ENCODE peak calls at places on chromosomes 7 and 10, in eight cellular contexts. A is spleen, Y is choroid plexus epithelial cell, H is thoracic aorta, R is kidney, Z is body of pancreas, X is BE2C, M is fibroblast of lung. V is an unnamed sample.

GRCh38 chr10:14259696-14260595 is 70.8 kb downstream of the FRMD4A start:
- DNase-seq in R (no peak), A (no peak), M (peak), X (no peak), H (no peak), Y (peak), Z (peak), V (no peak)

GRCh38 chr10:48535416-48536225 is 69.3 kb downstream of the ARHGAP22 start:
- DNase-seq in H (no peak), Y (no peak), A (peak), R (no peak), X (no peak), M (no peak), Z (no peak), V (no peak)

GRCh38 chr10:132175907-132176581 is 10.7 kb upstream of the DPYSL4 start:
- DNase-seq in Y (no peak), A (peak), R (peak), M (no peak), H (no peak), Z (no peak), X (peak), V (no peak)

GRCh38 chr7:30173058-30173897 is 38.5 kb downstream of the MTURN start:
- DNase-seq in M (peak), A (no peak), R (peak), Y (peak), X (peak), Z (peak), H (peak), V (peak)

GRCh38 chr7:39621261-39621660 is 2.1 kb upstream of the RALA start:
- DNase-seq in R (no peak), M (peak), X (no peak), Y (peak), A (no peak), H (no peak), Z (no peak), V (no peak)

GRCh38 chr7:134069187-134069586 is 58.0 kb upstream of the LRGUK start:
- DNase-seq in M (no peak), A (no peak), R (no peak), X (no peak), H (no peak), Z (no peak), Y (no peak), V (no peak)

GRCh38 chr7:2734761-2735571 is 47.0 kb downstream of the AMZ1 start:
- DNase-seq in A (peak), R (peak), Y (no peak), H (no peak), Z (peak), M (no peak), X (no peak), V (no peak)

GRCh38 chr10:14093735-14094484 is 236.8 kb downstream of the FRMD4A start:
- DNase-seq in H (no peak), A (no peak), X (no peak), M (peak), Z (no peak), R (no peak), Y (peak), V (no peak)

GRCh38 chr10:30320248-30320647 is 28.8 kb downstream of the MTPAP start:
- DNase-seq in M (no peak), A (no peak), H (no peak), X (no peak), R (no peak), Z (no peak), Y (no peak), V (no peak)

GRCh38 chr10:101014966-101015581 is 15.5 kb downstream of the LZTS2 start:
- DNase-seq in X (no peak), Y (peak), Z (peak), H (no peak), M (peak), A (no peak), R (no peak), V (no peak)

GRCh38 chr10:110547139-110547761 is 20.2 kb upstream of the SMC3 start:
- DNase-seq in X (no peak), R (no peak), M (peak), A (no peak), Z (no peak), Y (peak), H (no peak), V (no peak)

GRCh38 chr10:105062881-105063280 is 421.8 kb downstream of the SORCS3 start:
- DNase-seq in H (no peak), M (peak), X (no peak), Y (no peak), R (no peak), Z (no peak), A (no peak), V (no peak)

GRCh38 chr10:29329420-29329819 is 40.5 kb downstream of the LYZL1 start:
- DNase-seq in X (no peak), Z (no peak), Y (peak), R (no peak), H (no peak), A (no peak), M (no peak), V (no peak)

GRCh38 chr10:75658915-75659314 is 227.5 kb downstream of the LRMDA start:
- DNase-seq in Y (no peak), M (no peak), R (no peak), X (no peak), A (no peak), Z (no peak), H (no peak), V (no peak)

GRCh38 chr7:132619967-132620366 is 43.7 kb upstream of the PLXNA4 start:
- DNase-seq in Z (no peak), M (no peak), X (no peak), R (no peak), H (no peak), Y (no peak), A (no peak), V (no peak)

GRCh38 chr7:89002942-89003618 is 207.5 kb upstream of the TEX47 start:
- DNase-seq in Y (peak), Z (no peak), M (no peak), X (no peak), H (no peak), R (no peak), A (no peak), V (no peak)

GRCh38 chr10:84008878-84009277 is 130.4 kb upstream of the GHITM start:
- DNase-seq in Z (peak), A (no peak), Y (peak), R (no peak), M (no peak), X (peak), H (no peak), V (no peak)

GRCh38 chr7:122136639-122137253 is 7.3 kb downstream of the AASS start:
- DNase-seq in M (peak), A (no peak), R (no peak), H (no peak), X (no peak), Y (peak), Z (no peak), V (no peak)

GRCh38 chr7:53520841-53521240 is 485.4 kb downstream of the POM121L12 start:
- DNase-seq in M (no peak), X (no peak), R (no peak), H (no peak), Y (no peak), A (no peak), Z (no peak), V (no peak)
- H3K4me3 ChIP-seq in M (no peak), X (no peak), R (no peak), H (no peak), Y (no peak), A (no peak), Z (no peak), V (no peak)

GRCh38 chr7:152577339-152577738 is 98.6 kb downstream of the XRCC2 start:
- DNase-seq in A (peak), M (no peak), Y (no peak), H (no peak), R (no peak), Z (no peak), X (no peak), V (no peak)
- TF ChIP-seq CTCF in A (no peak), M (no peak), Y (no peak), H (no peak), R (no peak), Z (no peak), X (no peak), V (no peak)

DNA sequence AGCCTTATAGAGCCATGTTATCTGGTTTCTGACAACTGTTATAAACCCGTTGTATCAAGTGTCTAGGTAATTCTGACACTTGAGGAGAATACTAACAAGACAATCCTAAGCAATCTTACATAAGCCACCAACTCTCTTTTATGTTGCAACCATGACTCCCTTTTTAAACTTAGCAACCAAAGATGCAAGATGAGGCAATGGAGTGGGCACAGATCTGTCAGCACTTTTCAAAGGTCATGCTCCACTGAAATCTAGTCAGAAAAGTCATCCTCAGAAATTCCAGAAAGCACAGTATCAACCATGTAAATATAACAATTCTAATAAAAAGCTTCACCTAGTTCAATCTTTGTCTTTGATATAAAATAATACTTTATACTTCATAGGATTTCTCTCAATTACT is 77.0 kb upstream of the SEMA3A start:
- DNase-seq in X (no peak), A (no peak), Z (no peak), Y (peak), H (no peak), M (no peak), R (no peak), V (no peak)
- H3K4me3 ChIP-seq in X (no peak), A (no peak), Z (no peak), Y (no peak), H (no peak), M (no peak), R (no peak), V (no peak)

GRCh38 chr7:22093003-22093402 is 147.3 kb upstream of the CDCA7L start:
- DNase-seq in X (no peak), H (no peak), Z (no peak), R (no peak), M (peak), A (no peak), Y (peak), V (no peak)

GRCh38 chr7:22090512-22090911 is 144.8 kb upstream of the CDCA7L start:
- DNase-seq in Y (no peak), Z (no peak), X (no peak), M (no peak), H (no peak), R (no peak), A (no peak), V (no peak)

GRCh38 chr7:22090107-22090506 is 144.4 kb upstream of the CDCA7L start:
- DNase-seq in A (no peak), Y (no peak), X (no peak), H (no peak), R (peak), M (no peak), Z (no peak), V (no peak)

GRCh38 chr7:22093936-22094335 is 148.2 kb upstream of the CDCA7L start:
- DNase-seq in Y (no peak), M (no peak), Z (no peak), R (peak), X (no peak), A (no peak), H (no peak), V (no peak)

GRCh38 chr7:22094413-22095304 is 149.0 kb upstream of the CDCA7L start:
- DNase-seq in R (no peak), A (no peak), Y (no peak), X (peak), Z (no peak), M (peak), H (no peak), V (no peak)
- TF ChIP-seq CTCF in R (no peak), A (no peak), Y (no peak), X (peak), Z (no peak), M (no peak), H (no peak), V (peak)

V was measured in retinal pigment epithelial cell.